ENCODE peak calls at places on chromosomes 3 and 15, in five cellular contexts. H is breast epithelium, A is Peyer's patch, I is transverse colon, B is HCT116. O is an unnamed sample.

GRCh38 chr15:69798481-69799315 is 299.0 kb downstream of the TLE3 start:
- DNase-seq in A (no peak), I (no peak), H (no peak), B (no peak), O (no peak)

GRCh38 chr15:62307551-62307950 is 142.5 kb upstream of the C2CD4B start:
- DNase-seq in A (no peak), I (no peak), H (no peak), B (no peak), O (no peak)

GRCh38 chr3:34174740-34175139 is 376.3 kb downstream of the PDCD6IP start:
- DNase-seq in I (no peak), H (no peak), A (no peak), B (no peak), O (no peak)

GRCh38 chr15:88651971-88652370 is 13.2 kb downstream of the ISG20 start:
- DNase-seq in A (peak; percentile 14), H (no peak), I (no peak), B (no peak), O (no peak)

GRCh38 chr3:33942483-33943150 is 144.2 kb downstream of the PDCD6IP start:
- DNase-seq in A (no peak), I (no peak), B (no peak), H (no peak), O (no peak)

GRCh38 chr3:197490098-197490497 is 65.7 kb downstream of the BDH1 start:
- DNase-seq in I (no peak), H (no peak), A (no peak), B (no peak), O (no peak)

GRCh38 chr3:192817053-192817452 is 89.7 kb upstream of the FGF12 start:
- DNase-seq in I (no peak), B (no peak), H (no peak), A (no peak), O (no peak)

GRCh38 chr15:70956196-70956595 is 63.6 kb downstream of the LRRC49 start:
- DNase-seq in H (no peak), I (no peak), A (no peak), B (no peak), O (no peak)

GRCh38 chr15:64151727-64152506 is at the start of gene SNX22:
- DNase-seq in A (peak; percentile 34), H (no peak), I (peak; percentile 33), B (no peak), O (peak; percentile 57)

GRCh38 chr3:143480306-143480852 is 360.8 kb downstream of the CHST2 start:
- DNase-seq in H (no peak), I (no peak), A (no peak), B (no peak), O (no peak)

GRCh38 chr3:126952261-126952982 is 30.5 kb upstream of the PLXNA1 start:
- DNase-seq in H (no peak), B (no peak), A (no peak), I (no peak), O (no peak)

GRCh38 chr15:94230886-94231727 is at the start of gene MCTP2:
- DNase-seq in B (peak; percentile 80), A (peak; percentile 91), H (peak; percentile 69), I (peak; percentile 93), O (peak; percentile 85)
- TF ChIP-seq POLR2A in B (peak; percentile 71), A (peak; percentile 54), H (no peak), I (peak; percentile 81), O (peak; percentile 17)

GRCh38 chr3:66410371-66410770 is 90.5 kb downstream of the LRIG1 start:
- DNase-seq in B (no peak), I (no peak), A (no peak), H (no peak), O (no peak)
- H3K36me3 ChIP-seq in B (no peaks in the 10 kb centered on the region), I (peaks cover 19% of the 10 kb centered on the region), A (peaks cover 63% of the 10 kb centered on the region), H (peaks cover 3% of the 10 kb centered on the region), O (peaks cover 7% of the 10 kb centered on the region)

DNA sequence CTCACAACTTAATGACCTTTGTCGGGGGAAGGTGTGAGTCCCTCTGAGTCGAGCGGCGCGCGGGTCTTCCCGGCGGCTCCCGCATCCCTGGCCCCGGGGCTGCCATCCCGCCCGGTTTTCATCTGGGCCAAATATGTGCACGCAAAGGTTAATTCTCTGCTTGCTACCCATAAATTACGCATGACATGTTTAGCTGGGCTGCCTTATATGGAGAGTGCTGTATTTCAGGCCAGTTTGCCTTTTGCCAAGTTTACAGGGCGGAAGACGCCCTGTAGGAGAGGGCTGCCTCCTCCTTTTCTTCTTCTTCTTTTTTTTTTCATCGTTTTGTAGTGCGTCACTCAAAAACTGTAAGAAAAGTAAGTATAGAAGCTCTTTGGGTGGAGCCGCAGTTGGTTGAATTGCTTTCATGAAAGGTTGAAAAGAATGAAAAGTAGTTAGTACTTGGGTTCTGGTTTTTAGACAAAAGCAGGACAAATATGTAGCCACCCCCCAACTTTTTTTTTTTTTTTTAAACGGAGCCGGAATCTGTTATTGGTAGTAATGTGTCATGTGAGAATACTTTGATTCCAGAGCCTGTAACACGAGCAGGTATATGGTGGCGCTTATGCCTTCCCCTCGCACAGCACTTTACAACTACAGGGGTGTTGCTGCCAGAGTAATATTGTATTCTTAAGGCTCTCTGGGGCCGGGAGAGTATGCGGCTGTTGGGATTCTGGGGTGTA is 855 bp downstream of the MBNL1 start:
- DNase-seq in B (no peak), A (peak; percentile 46), I (peak; percentile 73), H (no peak), O (no peak)
- TF ChIP-seq POLR2A in B (no peak), A (peak; percentile 39), I (peak; percentile 84), H (no peak), O (no peak)

GRCh38 chr3:186054481-186055399 is 54.1 kb downstream of the ETV5 start:
- DNase-seq in I (no peak), H (no peak), B (no peak), A (no peak), O (no peak)
- H3K36me3 ChIP-seq in I (no peaks in the 10 kb centered on the region), H (no peaks in the 10 kb centered on the region), B (peaks cover 12% of the 10 kb centered on the region), A (no peaks in the 10 kb centered on the region), O (no peaks in the 10 kb centered on the region)

O was measured in right lobe of liver.